ENCODE peak calls at places on chromosomes 3 and 15, in eight cellular contexts. Z is omental fat pad, V is WTC11, L is lung, H is GM12864, A is stomach, T is MCF 10A, M is A673. Y is an unnamed sample.

GRCh38 chr3:54882114-54882833 is 45.6 kb downstream of the LRTM1 start:
- DNase-seq in Z (no peak), V (no peak), L (no peak), H (no peak), A (no peak), T (peak), M (no peak), Y (no peak)

GRCh38 chr3:5400959-5401358 is 213.5 kb downstream of the EDEM1 start:
- DNase-seq in Z (no peak), V (no peak), L (no peak), H (no peak), A (no peak), T (no peak), M (no peak), Y (no peak)

GRCh38 chr15:72086920-72087648 is 30.9 kb downstream of the MYO9A start:
- DNase-seq in Z (no peak), V (no peak), L (peak), H (no peak), A (no peak), T (no peak), M (no peak), Y (no peak)

GRCh38 chr3:167918686-167919085 is 177.0 kb downstream of the GOLIM4 start:
- DNase-seq in Z (no peak), V (no peak), L (no peak), H (no peak), A (no peak), T (no peak), M (no peak), Y (no peak)

GRCh38 chr3:129824926-129825541 is 68.5 kb downstream of the TMCC1 start:
- DNase-seq in Z (no peak), V (peak), L (peak), H (peak), A (no peak), T (peak), M (peak), Y (peak)

GRCh38 chr3:149638401-149639092 is 19.3 kb downstream of the WWTR1 start:
- DNase-seq in Z (no peak), V (no peak), L (no peak), H (no peak), A (no peak), T (no peak), M (peak), Y (no peak)

GRCh38 chr3:115996420-115997108 is 373.3 kb downstream of the GAP43 start:
- DNase-seq in Z (no peak), V (no peak), L (no peak), H (no peak), A (no peak), T (no peak), M (no peak), Y (no peak)

GRCh38 chr3:141699349-141699748 is 38.7 kb upstream of the RNF7 start:
- DNase-seq in Z (no peak), V (no peak), L (no peak), H (no peak), A (no peak), T (no peak), M (no peak), Y (no peak)

GRCh38 chr3:27737091-27737490 is 15.0 kb upstream of the EOMES start:
- DNase-seq in Z (no peak), V (no peak), L (no peak), H (no peak), A (no peak), T (no peak), M (no peak), Y (no peak)

GRCh38 chr3:192727032-192727847 is at the start of gene FGF12:
- DNase-seq in Z (peak), V (peak), L (peak), H (no peak), A (peak), T (peak), M (peak), Y (peak)

GRCh38 chr15:53789654-53790053 is 30.2 kb upstream of the WDR72 start:
- DNase-seq in Z (no peak), V (no peak), L (no peak), H (no peak), A (no peak), T (no peak), M (no peak), Y (no peak)

GRCh38 chr15:96600350-96600749 is 269.9 kb downstream of the NR2F2 start:
- DNase-seq in Z (no peak), V (no peak), L (no peak), H (no peak), A (no peak), T (no peak), M (no peak), Y (no peak)

GRCh38 chr3:58899953-58900298 is 149.9 kb downstream of the CFAP20DC start:
- DNase-seq in Z (no peak), V (no peak), L (no peak), H (no peak), A (no peak), T (no peak), M (no peak), Y (no peak)

GRCh38 chr15:90441011-90441410 is 53.0 kb downstream of the IQGAP1 start:
- DNase-seq in Z (no peak), V (no peak), L (no peak), H (no peak), A (no peak), T (no peak), M (no peak), Y (no peak)

GRCh38 chr3:15032650-15033049 is 32.5 kb downstream of the MRPS25 start:
- DNase-seq in Z (no peak), V (no peak), L (no peak), H (no peak), A (no peak), T (no peak), M (no peak), Y (no peak)

GRCh38 chr15:98076021-98076816 is 115.7 kb downstream of the ARRDC4 start:
- DNase-seq in Z (no peak), V (no peak), L (no peak), H (no peak), A (no peak), T (no peak), M (no peak), Y (peak)

GRCh38 chr3:69236808-69237707 is 114.7 kb upstream of the LMOD3 start:
- DNase-seq in Z (no peak), V (no peak), L (no peak), H (no peak), A (no peak), T (peak), M (peak), Y (peak)

GRCh38 chr3:170953736-170954135 is 45.3 kb upstream of the EIF5A2 start:
- DNase-seq in Z (no peak), V (no peak), L (no peak), H (no peak), A (no peak), T (no peak), M (no peak), Y (no peak)

GRCh38 chr3:152271465-152272035 is 2.8 kb downstream of the MBNL1 start:
- DNase-seq in Z (no peak), V (no peak), L (no peak), H (no peak), A (no peak), T (no peak), M (no peak), Y (no peak)

GRCh38 chr3:52213901-52214300 is 11.5 kb downstream of the TLR9 start:
- DNase-seq in Z (no peak), V (no peak), L (no peak), H (no peak), A (no peak), T (no peak), M (no peak), Y (no peak)

GRCh38 chr3:153221748-153222162 is 59.7 kb downstream of the RAP2B start:
- DNase-seq in Z (no peak), V (no peak), L (peak), H (peak), A (peak), T (peak), M (peak), Y (peak)

GRCh38 chr3:196537319-196537984 is 22.3 kb upstream of the SMCO1 start:
- DNase-seq in Z (peak), V (peak), L (no peak), H (no peak), A (peak), T (peak), M (peak), Y (peak)

GRCh38 chr3:108409791-108410190 is 100.6 kb downstream of the MYH15 start:
- DNase-seq in Z (no peak), V (no peak), L (no peak), H (no peak), A (no peak), T (no peak), M (no peak), Y (no peak)

GRCh38 chr3:41418961-41419691 is 219.8 kb downstream of the CTNNB1 start:
- DNase-seq in Z (no peak), V (no peak), L (no peak), H (no peak), A (no peak), T (peak), M (no peak), Y (no peak)

GRCh38 chr15:98941595-98942255 is 65.9 kb downstream of the PGPEP1L start:
- DNase-seq in Z (no peak), V (no peak), L (no peak), H (no peak), A (no peak), T (no peak), M (peak), Y (no peak)

DNA sequence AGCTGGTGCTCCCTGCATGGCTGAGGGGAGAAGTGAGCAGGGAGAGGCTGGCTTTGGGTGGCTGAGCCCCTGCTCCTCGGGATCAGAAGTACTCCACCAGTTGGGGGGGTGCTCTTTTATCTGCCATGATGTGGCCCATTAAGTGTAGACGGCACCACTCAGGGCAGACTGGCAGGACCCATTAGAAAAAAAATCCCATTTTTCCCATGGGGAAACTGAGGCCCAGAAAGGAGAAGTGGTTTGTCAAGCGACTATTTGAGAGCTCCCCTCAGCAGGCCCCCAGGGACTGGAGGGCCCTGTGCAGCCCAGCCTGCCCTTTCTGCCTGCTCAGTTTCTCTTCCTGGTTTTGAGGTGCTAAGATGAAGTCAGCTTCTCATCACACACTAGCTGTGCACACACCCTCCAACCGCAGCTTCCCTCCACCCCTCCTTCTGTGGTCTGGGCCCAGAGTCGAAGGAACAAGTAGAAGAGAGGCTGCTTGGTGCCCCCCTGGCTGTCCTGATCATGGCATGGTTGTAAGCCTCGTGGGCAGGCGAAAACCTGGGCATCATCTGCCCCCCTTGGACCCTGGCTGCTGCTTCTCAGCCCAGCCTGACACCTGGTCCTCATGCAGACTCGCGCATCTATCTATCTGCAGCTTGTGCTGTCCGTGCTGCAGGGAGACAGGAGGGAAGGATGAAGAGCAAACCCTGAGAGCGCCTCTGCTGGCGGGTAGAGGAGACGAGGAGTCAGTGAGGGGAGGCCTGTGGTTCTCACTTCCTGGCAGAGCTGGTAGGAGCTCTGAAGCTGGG is 5.6 kb downstream of the CSK start:
- DNase-seq in Z (no peak), V (peak), L (peak), H (peak), A (peak), T (peak), M (peak), Y (peak)
- TF ChIP-seq CTCF in Z (no peak), V (peak), L (peak), H (peak), A (peak), T (no peak), M (peak), Y (peak)

GRCh38 chr3:123909785-123910184 is 25.7 kb upstream of the MYLK start:
- DNase-seq in Z (no peak), V (no peak), L (no peak), H (peak), A (no peak), T (no peak), M (no peak), Y (no peak)

DNA sequence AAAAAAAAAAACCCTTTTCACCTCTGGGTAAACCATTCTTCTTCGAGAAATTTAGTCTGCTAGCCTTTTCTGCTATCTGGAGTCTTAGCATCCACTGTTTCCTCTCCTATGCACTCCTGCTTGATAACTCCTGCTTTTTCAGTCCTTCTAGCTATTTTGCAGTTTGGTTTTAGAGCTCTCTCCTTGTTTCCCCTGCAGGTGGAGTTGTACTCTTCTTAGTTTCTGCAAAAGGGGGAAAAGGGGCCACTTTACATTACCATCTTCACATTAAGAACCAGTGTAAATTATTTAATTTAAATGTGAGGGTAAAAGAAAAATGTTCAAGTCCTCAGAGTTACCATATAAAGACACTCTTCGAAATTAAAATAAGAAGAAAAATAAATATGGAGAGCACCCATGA is 23.6 kb upstream of the MYLK start:
- DNase-seq in Z (no peak), V (no peak), L (no peak), H (no peak), A (no peak), T (no peak), M (no peak), Y (no peak)
- TF ChIP-seq CTCF in Z (no peak), V (no peak), L (no peak), H (no peak), A (no peak), T (no peak), M (peak), Y (no peak)

DNA sequence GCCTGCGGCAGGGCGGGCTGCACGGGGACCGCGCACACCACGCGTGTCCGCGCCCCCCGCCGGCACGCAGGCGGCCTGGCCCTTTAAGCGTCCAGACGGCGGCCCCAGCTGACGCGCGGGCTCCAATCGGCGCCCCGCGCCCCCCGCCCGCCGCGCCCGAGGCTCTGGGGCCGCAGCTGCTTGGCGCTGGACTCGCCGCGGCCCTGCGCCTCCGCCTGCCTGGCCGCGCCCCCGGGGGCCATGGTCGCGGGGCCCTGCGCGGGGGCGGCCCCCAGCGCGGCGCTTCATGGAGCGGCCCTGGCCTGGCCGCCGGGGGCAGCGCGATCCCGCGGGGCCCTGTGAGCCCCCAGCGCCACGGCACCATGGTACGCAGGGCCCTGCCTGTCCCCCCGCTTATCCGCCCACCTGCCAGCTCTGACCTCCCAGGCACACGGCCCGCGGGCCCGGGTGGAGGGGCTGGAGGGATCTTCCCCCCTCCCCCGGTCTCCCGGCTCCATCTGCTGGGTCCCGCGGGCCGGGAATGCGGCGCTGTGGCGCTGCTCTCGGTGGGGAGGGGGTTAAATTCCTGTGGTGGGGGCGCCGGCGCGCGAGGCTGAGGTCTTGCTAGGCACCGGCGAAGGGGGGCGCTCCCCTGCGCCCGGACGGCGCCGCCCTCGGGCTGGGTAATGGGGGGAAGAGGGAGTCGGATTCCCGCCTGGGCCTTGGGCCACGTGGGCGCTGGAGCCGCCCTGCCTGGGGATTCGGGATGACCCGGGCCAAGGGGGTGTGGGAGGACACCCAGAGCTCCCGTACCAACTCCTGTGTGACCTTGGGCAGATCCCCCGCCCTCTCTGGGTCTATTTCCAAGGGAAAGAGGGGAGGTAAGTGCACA is 1.1 kb downstream of the ZBTB47 start:
- DNase-seq in Z (no peak), V (peak), L (no peak), H (no peak), A (peak), T (no peak), M (peak), Y (peak)
- TF ChIP-seq CTCF in Z (no peak), V (no peak), L (no peak), H (no peak), A (no peak), T (no peak), M (no peak), Y (no peak)

DNA sequence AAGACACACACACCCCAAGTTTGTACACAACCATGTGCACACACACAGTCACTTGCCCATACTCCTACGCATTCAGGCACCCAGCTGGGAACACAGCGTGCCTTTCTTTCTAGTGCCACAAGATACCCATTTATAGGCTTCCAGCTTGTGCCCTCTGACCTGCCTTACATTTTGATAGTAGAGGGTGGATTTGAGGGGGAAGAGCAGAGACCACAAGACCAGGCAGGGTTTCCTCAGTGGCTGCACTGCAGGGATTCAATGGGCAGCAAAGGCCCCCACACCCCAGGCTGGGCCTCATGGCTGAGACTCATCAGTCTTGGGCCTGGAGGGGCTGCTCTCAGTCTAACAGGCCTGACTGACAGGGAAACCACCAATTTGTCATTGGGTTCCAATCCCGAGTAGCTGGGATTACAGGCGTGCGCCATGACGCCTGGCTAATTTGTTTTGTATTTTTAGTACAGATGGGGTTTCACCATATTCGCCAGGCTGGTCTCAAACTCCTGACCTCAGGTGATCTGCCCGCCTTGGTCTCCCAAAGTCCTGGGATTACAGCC is 18.8 kb upstream of the ANKDD1A start:
- DNase-seq in Z (no peak), V (no peak), L (no peak), H (no peak), A (no peak), T (no peak), M (no peak), Y (no peak)
- TF ChIP-seq CTCF in Z (no peak), V (no peak), L (no peak), H (no peak), A (no peak), T (no peak), M (no peak), Y (no peak)

DNA sequence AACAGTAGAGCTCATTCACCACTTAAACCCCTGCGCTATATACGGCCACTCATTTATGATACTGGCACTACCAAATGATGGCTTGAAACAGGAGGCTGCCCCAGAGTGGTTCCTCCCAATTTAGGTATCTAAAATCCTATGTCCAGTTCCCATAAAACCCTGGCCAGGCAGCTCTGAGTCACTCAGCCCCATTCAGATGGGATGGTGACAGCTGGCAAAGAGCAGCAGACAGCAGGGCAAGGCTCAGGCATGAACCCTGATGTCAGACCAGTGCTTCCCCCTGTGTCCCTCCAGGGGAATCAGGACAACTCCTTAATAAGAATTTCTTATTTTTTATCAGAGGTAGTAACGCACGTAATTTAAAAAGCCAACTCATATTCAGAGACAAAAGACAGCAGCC is 77.2 kb upstream of the RNU6-1 start:
- DNase-seq in Z (no peak), V (no peak), L (no peak), H (no peak), A (no peak), T (peak), M (no peak), Y (no peak)
- TF ChIP-seq CTCF in Z (no peak), V (no peak), L (no peak), H (no peak), A (no peak), T (no peak), M (no peak), Y (no peak)

DNA sequence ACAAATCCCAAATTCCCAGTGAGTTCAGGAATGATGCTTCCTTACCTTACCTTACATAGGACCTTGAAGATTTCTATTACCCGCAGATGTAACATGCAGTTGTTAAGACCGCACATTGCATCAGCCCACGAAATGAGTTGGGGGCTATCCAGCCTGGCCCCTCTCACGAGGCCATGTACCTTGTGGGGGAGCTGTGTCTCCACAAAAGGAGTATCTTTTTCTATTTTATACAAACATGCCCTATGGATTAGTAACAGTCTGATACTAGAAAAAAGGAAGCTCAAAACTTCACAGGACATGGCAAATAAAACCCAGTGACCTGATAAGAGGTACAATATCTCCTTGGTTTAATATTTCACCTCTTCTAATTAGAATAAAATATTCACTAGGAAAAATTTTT is 1086.8 kb upstream of the CFAP20DC start:
- DNase-seq in Z (no peak), V (no peak), L (no peak), H (no peak), A (no peak), T (no peak), M (no peak), Y (no peak)
- TF ChIP-seq CTCF in Z (no peak), V (no peak), L (no peak), H (no peak), A (no peak), T (no peak), M (no peak), Y (no peak)

GRCh38 chr15:91973481-91973880 is 120.0 kb downstream of the SLCO3A1 start:
- DNase-seq in Z (no peak), V (no peak), L (no peak), H (no peak), A (no peak), T (peak), M (no peak), Y (no peak)
- TF ChIP-seq CTCF in Z (no peak), V (no peak), L (no peak), H (no peak), A (no peak), T (peak), M (peak), Y (no peak)

Y was measured in transverse colon.